ENCODE peak calls at places on chromosomes 3 and 15, in six cellular contexts. B is heart left ventricle, U is suprapubic skin, X is endothelial cell of umbilical vein, Q is body of pancreas, O is tibial nerve. J is an unnamed sample. For H3K36me3, the result is how much of the 10 kb centered on the place peaks cover.

GRCh38 chr15:88745696-88746095 is 57.5 kb upstream of the ACAN start:
- DNase-seq in B (no peak), U (no peak), X (no peak), Q (no peak), O (no peak), J (no peak)

GRCh38 chr3:67897686-67898336 is 243.4 kb upstream of the SUCLG2 start:
- DNase-seq in B (no peak), U (no peak), X (no peak), Q (no peak), O (no peak), J (no peak)

GRCh38 chr3:70854108-70854507 is 541.7 kb upstream of the MDFIC2 start:
- DNase-seq in B (no peak), U (no peak), X (peak), Q (no peak), O (no peak), J (no peak)

GRCh38 chr15:99413955-99414754 is 151.6 kb upstream of the MEF2A start:
- DNase-seq in B (no peak), U (no peak), X (no peak), Q (no peak), O (no peak), J (no peak)

GRCh38 chr3:133113526-133113925 is 75.3 kb downstream of the TMEM108 start:
- DNase-seq in B (no peak), U (no peak), X (no peak), Q (no peak), O (no peak), J (no peak)

GRCh38 chr3:49790626-49791411 is 4.5 kb upstream of the IP6K1 start:
- DNase-seq in B (no peak), U (no peak), X (no peak), Q (no peak), O (no peak), J (no peak)

GRCh38 chr3:175746308-175746707 is 887.2 kb downstream of the NAALADL2 start:
- DNase-seq in B (no peak), U (no peak), X (no peak), Q (no peak), O (no peak), J (no peak)

GRCh38 chr3:178231645-178232044 is 304.6 kb upstream of the KCNMB2 start:
- DNase-seq in B (no peak), U (no peak), X (no peak), Q (no peak), O (no peak), J (no peak)

GRCh38 chr3:174533286-174533685 is 325.8 kb upstream of the NAALADL2 start:
- DNase-seq in B (no peak), U (no peak), X (no peak), Q (no peak), O (no peak), J (no peak)

GRCh38 chr3:30656624-30657141 is 50.3 kb downstream of the TGFBR2 start:
- DNase-seq in B (no peak), U (no peak), X (no peak), Q (no peak), O (no peak), J (no peak)
- H3K36me3 ChIP-seq in B (half or more), U (under half), X (under half), Q (under half), O (half or more), J (under half)

GRCh38 chr3:73500321-73500720 is 124.4 kb downstream of the PDZRN3 start:
- DNase-seq in B (no peak), U (no peak), X (no peak), Q (no peak), O (no peak), J (no peak)

GRCh38 chr3:73504852-73505251 is 119.9 kb downstream of the PDZRN3 start:
- DNase-seq in B (no peak), U (no peak), X (no peak), Q (no peak), O (no peak), J (no peak)

GRCh38 chr3:73502609-73503560 is 121.9 kb downstream of the PDZRN3 start:
- DNase-seq in B (peak), U (no peak), X (peak), Q (peak), O (peak), J (peak)

GRCh38 chr3:73504255-73504654 is 120.5 kb downstream of the PDZRN3 start:
- DNase-seq in B (no peak), U (no peak), X (no peak), Q (peak), O (no peak), J (no peak)

DNA sequence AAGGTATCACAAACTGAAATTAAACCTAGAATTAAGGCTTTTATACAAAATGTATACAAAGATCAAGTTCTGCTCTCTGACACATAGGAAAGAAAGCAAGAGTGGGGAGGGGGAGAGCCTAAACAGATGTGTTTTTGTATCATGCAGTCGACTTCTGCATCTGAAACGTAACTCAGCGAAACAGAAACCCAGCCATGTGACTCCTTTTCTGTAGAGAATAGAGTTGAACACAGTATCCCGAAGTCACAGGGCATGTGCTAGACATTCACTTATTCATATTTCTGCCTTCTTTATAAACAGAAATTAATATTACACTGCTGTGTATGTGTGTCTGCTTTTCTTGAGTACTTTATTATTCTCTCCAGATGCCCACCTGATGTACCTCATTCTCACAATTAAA is 121.0 kb downstream of the PDZRN3 start:
- DNase-seq in B (no peak), U (no peak), X (no peak), Q (no peak), O (no peak), J (no peak)
- H3K4me3 ChIP-seq in B (no peak), U (no peak), X (no peak), Q (no peak), O (no peak), J (no peak)

GRCh38 chr3:73624363-73625123 is at the start of gene PDZRN3:
- DNase-seq in B (peak), U (peak), X (peak), Q (peak), O (peak), J (peak)
- TF ChIP-seq POLR2A in B (no peak), U (no peak), X (no peak), Q (peak), O (peak), J (peak)

DNA sequence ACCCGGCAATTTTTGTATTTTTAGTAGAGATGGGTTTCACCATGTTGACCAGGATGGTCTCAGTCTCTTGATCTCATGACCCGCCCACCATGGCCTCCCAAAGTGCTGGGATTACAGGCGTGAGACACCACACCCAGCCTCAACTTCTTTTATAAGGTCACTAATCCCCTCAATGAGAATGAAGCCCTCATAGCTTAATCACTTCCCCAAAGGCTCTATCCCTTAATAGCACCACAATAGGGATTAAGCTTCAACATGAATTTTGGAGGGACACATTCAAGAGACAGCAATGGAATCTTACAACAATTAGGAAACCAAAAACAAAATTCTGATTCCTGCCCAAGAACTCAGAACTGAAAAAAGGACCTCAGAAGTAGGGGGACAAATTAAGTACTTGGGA is 126.8 kb downstream of the ATP1B3 start:
- DNase-seq in B (no peak), U (no peak), X (no peak), Q (no peak), O (no peak), J (no peak)
- H3K36me3 ChIP-seq in B (under half), U (under half), X (under half), Q (under half), O (under half), J (under half)

J was measured in uterus.